ENCODE peak calls at places on chromosomes 2 and 18, in eight cellular contexts. R, P, G, D, F, L, Q and I are unnamed samples.

GRCh38 chr2:47070155-47070919 is 84.8 kb downstream of the STPG4 start:
- DNase-seq in F (peak; percentile 44), Q (no peak), L (no peak), D (peak; percentile 43), G (no peak), P (no peak), R (peak; percentile 72), I (no peak)

GRCh38 chr2:11962707-11963358 is 216.4 kb downstream of the LPIN1 start:
- DNase-seq in L (no peak), Q (no peak), R (no peak), P (no peak), F (no peak), G (no peak), D (no peak), I (no peak)

GRCh38 chr2:160491922-160492371 is 1.7 kb downstream of the RBMS1 start:
- DNase-seq in D (no peak), R (peak; percentile 57), G (no peak), Q (peak; percentile 80), F (no peak), L (no peak), P (peak; percentile 58), I (peak; percentile 59)

GRCh38 chr18:46754661-46755292 is 2.1 kb downstream of the ST8SIA5 start:
- DNase-seq in Q (no peak), G (no peak), F (no peak), P (no peak), D (no peak), L (no peak), R (peak; percentile 2), I (no peak)

GRCh38 chr18:32040936-32041335 is 22.3 kb downstream of the RNF125 start:
- DNase-seq in G (no peak), F (no peak), L (no peak), P (no peak), D (no peak), R (no peak), Q (no peak), I (no peak)

GRCh38 chr2:26735096-26735495 is 29.0 kb upstream of the SLC35F6 start:
- DNase-seq in L (no peak), D (no peak), P (no peak), R (no peak), G (no peak), F (no peak), Q (peak; percentile 96), I (peak; percentile 50)

GRCh38 chr2:46979611-46980010 is 64.0 kb upstream of the MCFD2 start:
- DNase-seq in G (no peak), L (no peak), P (no peak), F (no peak), Q (no peak), D (no peak), R (no peak), I (no peak)

GRCh38 chr2:75960134-75961009 is 249.7 kb upstream of the GCFC2 start:
- DNase-seq in P (no peak), D (no peak), R (no peak), G (no peak), F (no peak), L (no peak), Q (no peak), I (no peak)

GRCh38 chr2:96107883-96108551 is 8.4 kb downstream of the ADRA2B start:
- DNase-seq in R (no peak), L (no peak), F (no peak), D (peak; percentile 23), Q (no peak), G (no peak), P (no peak), I (no peak)

GRCh38 chr2:17580319-17580715 is 39.8 kb downstream of the VSNL1 start:
- DNase-seq in R (no peak), G (no peak), P (no peak), F (no peak), D (no peak), Q (no peak), L (no peak), I (no peak)

GRCh38 chr2:170716851-170717598 is 1.9 kb downstream of the SP5 start:
- DNase-seq in F (peak; percentile 73), L (no peak), G (peak; percentile 82), Q (peak; percentile 50), R (peak; percentile 69), P (no peak), D (peak; percentile 67), I (no peak)

GRCh38 chr2:64976276-64976675 is 12.9 kb upstream of the SLC1A4 start:
- DNase-seq in R (no peak), G (no peak), F (no peak), D (no peak), L (no peak), Q (no peak), P (no peak), I (no peak)

GRCh38 chr2:71746946-71747501 is 293.7 kb downstream of the DYSF start:
- DNase-seq in D (peak; percentile 53), L (no peak), R (no peak), Q (peak; percentile 55), F (peak; percentile 62), G (no peak), P (peak; percentile 60), I (peak; percentile 2)

GRCh38 chr2:106960633-106961205 is 74.8 kb upstream of the ST6GAL2 start:
- DNase-seq in G (no peak), D (no peak), R (no peak), Q (no peak), P (no peak), L (no peak), F (no peak), I (no peak)

GRCh38 chr2:119849838-119850565 is 90.3 kb downstream of the PTPN4 start:
- DNase-seq in P (no peak), D (no peak), Q (no peak), G (no peak), L (no peak), R (no peak), F (no peak), I (peak; percentile 96)

GRCh38 chr2:148614332-148615049 is 30.1 kb upstream of the EPC2 start:
- DNase-seq in L (no peak), G (no peak), P (peak; percentile 65), Q (peak; percentile 32), F (no peak), R (no peak), D (peak; percentile 50), I (peak; percentile 81)

GRCh38 chr2:29113891-29114321 is 1.3 kb upstream of the CLIP4 start:
- DNase-seq in L (no peak), D (peak; percentile 80), P (peak; percentile 39), Q (peak; percentile 77), F (peak; percentile 66), R (no peak), G (peak; percentile 76), I (peak; percentile 61)

GRCh38 chr2:38685116-38685735 is 19.3 kb downstream of the GALM start:
- DNase-seq in L (no peak), F (no peak), P (no peak), D (no peak), Q (peak; percentile 13), G (no peak), R (peak; percentile 87), I (no peak)

GRCh38 chr2:38682008-38682575 is 16.2 kb downstream of the GALM start:
- DNase-seq in F (no peak), L (no peak), P (peak; percentile 32), R (no peak), G (no peak), D (no peak), Q (no peak), I (no peak)

GRCh38 chr2:38683766-38684165 is 17.9 kb downstream of the GALM start:
- DNase-seq in F (no peak), P (no peak), R (no peak), Q (no peak), G (no peak), D (no peak), L (no peak), I (no peak)
- H3K27ac ChIP-seq in F (no peak overlapping the region), P (no peak overlapping the region), R (no peak overlapping the region), Q (no peak overlapping the region), G (no peak overlapping the region), D (no peak overlapping the region), L (no peak overlapping the region), I (no peak overlapping the region)

GRCh38 chr2:13524492-13524891 is 807.8 kb downstream of the TRIB2 start:
- DNase-seq in Q (no peak), D (no peak), L (no peak), G (no peak), F (no peak), R (no peak), P (peak; percentile 67), I (no peak)

GRCh38 chr2:13522096-13522495 is 805.4 kb downstream of the TRIB2 start:
- DNase-seq in L (no peak), G (no peak), Q (no peak), D (no peak), P (no peak), R (no peak), F (no peak), I (no peak)

DNA sequence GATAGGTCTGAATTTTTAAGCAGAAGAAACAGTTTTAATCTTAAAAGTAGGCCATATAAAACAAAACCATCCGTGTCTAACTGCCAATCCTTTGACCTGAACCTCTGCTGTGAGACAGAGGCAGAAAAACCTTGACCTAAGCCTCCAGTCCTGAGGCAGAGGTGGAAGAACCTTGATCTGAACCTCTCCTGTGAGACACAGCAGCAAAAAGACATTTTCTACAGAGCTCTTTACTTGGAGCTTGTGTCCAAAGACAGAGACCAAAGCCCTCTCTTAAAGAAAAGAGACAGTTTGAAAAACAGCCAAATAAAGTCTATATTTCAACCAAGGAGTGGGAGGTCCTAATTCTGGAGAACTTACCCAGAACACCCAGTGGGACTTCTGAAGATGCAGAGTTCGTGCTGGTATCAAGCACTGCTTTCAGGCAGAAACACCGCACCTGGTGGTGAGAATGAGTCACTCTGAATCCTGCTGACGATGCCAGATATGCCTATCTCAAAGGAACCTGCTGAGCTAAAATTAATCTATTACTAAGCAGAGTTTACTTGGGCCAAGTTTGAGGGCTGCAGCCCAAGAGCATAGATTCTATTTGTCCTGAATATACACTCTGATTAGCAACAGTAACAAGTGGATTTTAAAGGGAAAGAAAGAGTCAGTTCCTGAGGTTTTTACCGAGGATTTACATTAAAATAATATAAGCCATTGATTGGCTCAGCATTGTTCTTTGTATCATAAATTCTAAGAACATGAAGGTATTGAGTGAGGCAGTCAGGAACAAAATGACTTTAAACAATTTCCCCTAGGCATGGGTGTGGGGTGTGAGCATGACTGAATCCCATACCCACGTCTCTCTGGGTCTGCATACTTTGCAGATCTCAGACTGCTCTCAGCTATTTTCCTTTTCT is 806.4 kb downstream of the TRIB2 start:
- DNase-seq in Q (no peak), D (no peak), L (no peak), F (peak; percentile 51), G (no peak), P (peak; percentile 98), R (no peak), I (peak; percentile 83)
- TF ChIP-seq CTCF in Q (no peak), D (no peak), L (no peak), F (peak; percentile 16), G (no peak), P (peak; percentile 58), R (no peak), I (no peak)

GRCh38 chr2:137507237-137507636 is 457.0 kb upstream of the HNMT start:
- DNase-seq in F (no peak), L (no peak), G (no peak), D (no peak), Q (no peak), R (no peak), P (no peak), I (no peak)

GRCh38 chr2:137511526-137511925 is 452.7 kb upstream of the HNMT start:
- DNase-seq in G (no peak), F (no peak), L (no peak), R (no peak), P (no peak), D (no peak), Q (no peak), I (no peak)

GRCh38 chr2:137508739-137509384 is 455.4 kb upstream of the HNMT start:
- DNase-seq in D (no peak), G (no peak), L (no peak), P (no peak), F (no peak), R (no peak), Q (no peak), I (peak; percentile 49)
- H3K4me1 ChIP-seq in D (no peaks in the 10 kb centered on the region), G (peaks cover 6% of the 10 kb centered on the region), L (no peaks in the 10 kb centered on the region), P (no peaks in the 10 kb centered on the region), F (no peaks in the 10 kb centered on the region), R (no peaks in the 10 kb centered on the region), Q (no peaks in the 10 kb centered on the region), I (no peaks in the 10 kb centered on the region)

GRCh38 chr2:205835251-205835900 is 153.1 kb downstream of the NRP2 start:
- DNase-seq in F (no peak), R (no peak), G (no peak), L (no peak), P (no peak), D (no peak), Q (no peak), I (no peak)
- H3K27ac ChIP-seq in F (no peak overlapping the region), R (no peak overlapping the region), G (no peak overlapping the region), L (peak overlapping the region; percentile 33), P (no peak overlapping the region), D (no peak overlapping the region), Q (no peak overlapping the region), I (no peak overlapping the region)